ENCODE peak calls at places on chromosomes 6 and 20, in four cellular contexts. J is hepatocyte, A is OCI-LY7, B is tibial artery. V is an unnamed sample.

GRCh38 chr6:115740907-115741306 is 319.8 kb downstream of the FRK start:
- DNase-seq in J (no peak), A (no peak), B (no peak), V (no peak)

GRCh38 chr6:10033223-10033829 is 381.5 kb downstream of the TFAP2A start:
- DNase-seq in J (peak), A (no peak), B (no peak), V (no peak)

GRCh38 chr6:33713786-33714185 is 2.3 kb upstream of the UQCC2 start:
- DNase-seq in J (no peak), A (no peak), B (no peak), V (no peak)

GRCh38 chr20:17169575-17170136 is 57.2 kb upstream of the PCSK2 start:
- DNase-seq in J (no peak), A (no peak), B (no peak), V (no peak)

GRCh38 chr6:137829641-137830083 is 37.4 kb upstream of the TNFAIP3 start:
- DNase-seq in J (peak), A (no peak), B (no peak), V (no peak)

GRCh38 chr20:59217162-59217561 is 53.5 kb downstream of the ZNF831 start:
- DNase-seq in J (no peak), A (no peak), B (no peak), V (no peak)

GRCh38 chr6:107539849-107540464 is 50.0 kb downstream of the SOBP start:
- DNase-seq in J (no peak), A (no peak), B (no peak), V (no peak)

GRCh38 chr6:15715851-15716250 is 53.0 kb upstream of the DTNBP1 start:
- DNase-seq in J (no peak), A (no peak), B (no peak), V (no peak)

GRCh38 chr6:54286141-54286540 is 22.1 kb upstream of the TINAG start:
- DNase-seq in J (no peak), A (no peak), B (no peak), V (no peak)

GRCh38 chr6:22152871-22153270 is 144.0 kb downstream of the PRL start:
- DNase-seq in J (no peak), A (no peak), B (no peak), V (no peak)

GRCh38 chr20:19003759-19004336 is 190.3 kb downstream of the SCP2D1 start:
- DNase-seq in J (no peak), A (no peak), B (no peak), V (no peak)

GRCh38 chr6:161449521-161449920 is 175.7 kb upstream of the AGPAT4 start:
- DNase-seq in J (no peak), A (no peak), B (no peak), V (no peak)

GRCh38 chr6:98669371-98669770 is 165.0 kb upstream of the POU3F2 start:
- DNase-seq in J (no peak), A (no peak), B (no peak), V (no peak)

GRCh38 chr6:111776236-111777189 is 96.7 kb downstream of the FYN start:
- DNase-seq in J (no peak), A (no peak), B (no peak), V (peak)

GRCh38 chr6:72953901-72954494 is 271.3 kb downstream of the KHDC1L start:
- DNase-seq in J (no peak), A (no peak), B (no peak), V (no peak)

GRCh38 chr6:156438519-156438918 is 338.7 kb upstream of the ARID1B start:
- DNase-seq in J (no peak), A (no peak), B (no peak), V (no peak)

GRCh38 chr20:47663354-47664067 is 121.8 kb downstream of the SULF2 start:
- DNase-seq in J (peak), A (peak), B (peak), V (peak)

GRCh38 chr6:35831257-35832007 is 26.3 kb downstream of the LHFPL5 start:
- DNase-seq in J (no peak), A (no peak), B (no peak), V (no peak)

GRCh38 chr20:22430746-22431168 is 153.6 kb downstream of the FOXA2 start:
- DNase-seq in J (no peak), A (no peak), B (no peak), V (no peak)

GRCh38 chr20:41309817-41310216 is 7.7 kb downstream of the ZHX3 start:
- DNase-seq in J (no peak), A (no peak), B (no peak), V (no peak)

GRCh38 chr6:168314948-168315347 is 4.6 kb downstream of the DACT2 start:
- DNase-seq in J (peak), A (no peak), B (no peak), V (no peak)

GRCh38 chr20:13857304-13857703 is 72.5 kb downstream of the NDUFAF5 start:
- DNase-seq in J (no peak), A (no peak), B (no peak), V (no peak)

GRCh38 chr6:111462770-111463391 is 20.1 kb downstream of the REV3L start:
- DNase-seq in J (peak), A (no peak), B (no peak), V (no peak)

GRCh38 chr6:142356271-142356938 is 54.6 kb downstream of the ADGRG6 start:
- DNase-seq in J (no peak), A (no peak), B (no peak), V (no peak)

GRCh38 chr6:79833264-79833663 is 114.1 kb downstream of the ELOVL4 start:
- DNase-seq in J (peak), A (no peak), B (no peak), V (no peak)

GRCh38 chr20:48904566-48905321 is 16.8 kb upstream of the ARFGEF2 start:
- DNase-seq in J (peak), A (peak), B (peak), V (peak)

GRCh38 chr6:102389994-102390393 is 996.5 kb downstream of the GRIK2 start:
- DNase-seq in J (no peak), A (no peak), B (no peak), V (no peak)

GRCh38 chr6:35751594-35751993 is 14.8 kb downstream of the ARMC12 start:
- DNase-seq in J (no peak), A (no peak), B (no peak), V (no peak)

DNA sequence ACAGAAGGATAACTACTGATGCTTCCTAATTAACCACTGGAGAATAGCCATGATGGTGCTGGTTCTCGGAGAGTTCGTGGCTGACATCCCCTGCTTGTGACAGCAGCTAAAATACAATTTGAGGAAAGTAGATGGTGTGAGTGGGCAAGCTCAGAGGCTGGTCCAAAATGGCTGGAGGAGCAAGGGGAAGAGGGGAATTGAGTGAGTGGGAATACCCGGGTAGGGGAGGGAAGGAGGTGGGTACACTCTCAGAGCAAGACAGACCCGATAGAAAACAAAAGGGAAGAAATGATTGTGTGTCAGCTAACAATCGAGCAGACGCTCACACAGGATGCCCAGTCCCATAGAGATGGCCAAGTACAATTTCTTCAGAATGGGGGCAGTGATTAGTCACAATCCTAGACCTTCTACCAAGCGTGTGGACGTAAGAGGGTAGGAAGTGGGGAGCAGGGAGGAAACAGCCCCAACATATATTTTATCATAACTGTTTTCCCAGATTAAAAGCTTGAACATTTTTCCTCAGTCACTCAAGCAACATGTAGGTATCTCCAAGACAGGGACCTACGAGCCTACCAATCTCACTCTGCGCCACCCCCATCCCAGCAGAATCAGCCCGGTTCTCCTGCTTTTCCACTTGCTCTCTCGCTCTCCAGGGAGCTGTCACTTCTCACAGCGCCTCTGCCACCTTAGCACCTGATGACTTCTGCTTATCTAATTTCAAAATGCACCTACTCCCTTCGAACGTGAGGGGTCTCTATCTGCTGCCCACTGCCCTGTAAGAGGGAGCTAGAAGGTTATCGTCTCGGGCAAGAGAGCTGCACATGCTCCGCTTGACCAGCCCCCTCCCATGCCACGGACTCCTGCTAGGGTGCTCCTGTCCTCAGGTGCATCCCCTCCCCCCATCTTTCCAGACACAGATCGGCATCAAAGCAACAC is 26.2 kb downstream of the RIPOR2 start:
- DNase-seq in J (no peak), A (peak), B (no peak), V (peak)
- H3K4me3 ChIP-seq in J (no peak), A (peak), B (peak), V (peak)

GRCh38 chr6:45086685-45087084 is 241.4 kb upstream of the RUNX2 start:
- DNase-seq in J (no peak), A (no peak), B (no peak), V (no peak)
- TF ChIP-seq CTCF in J (peak), A (peak), B (no peak), V (no peak)

GRCh38 chr6:21037453-21037852 is 503.2 kb downstream of the CDKAL1 start:
- DNase-seq in J (no peak), A (peak), B (no peak), V (peak)

GRCh38 chr6:21033575-21034026 is 499.3 kb downstream of the CDKAL1 start:
- DNase-seq in J (peak), A (no peak), B (no peak), V (no peak)

GRCh38 chr6:21031182-21031581 is 496.9 kb downstream of the CDKAL1 start:
- DNase-seq in J (no peak), A (no peak), B (no peak), V (no peak)

GRCh38 chr6:21034345-21034744 is 500.1 kb downstream of the CDKAL1 start:
- DNase-seq in J (no peak), A (no peak), B (no peak), V (no peak)

GRCh38 chr6:21033095-21033494 is 498.8 kb downstream of the CDKAL1 start:
- DNase-seq in J (no peak), A (no peak), B (no peak), V (no peak)
- H3K4me3 ChIP-seq in J (no peak), A (no peak), B (no peak), V (no peak)

DNA sequence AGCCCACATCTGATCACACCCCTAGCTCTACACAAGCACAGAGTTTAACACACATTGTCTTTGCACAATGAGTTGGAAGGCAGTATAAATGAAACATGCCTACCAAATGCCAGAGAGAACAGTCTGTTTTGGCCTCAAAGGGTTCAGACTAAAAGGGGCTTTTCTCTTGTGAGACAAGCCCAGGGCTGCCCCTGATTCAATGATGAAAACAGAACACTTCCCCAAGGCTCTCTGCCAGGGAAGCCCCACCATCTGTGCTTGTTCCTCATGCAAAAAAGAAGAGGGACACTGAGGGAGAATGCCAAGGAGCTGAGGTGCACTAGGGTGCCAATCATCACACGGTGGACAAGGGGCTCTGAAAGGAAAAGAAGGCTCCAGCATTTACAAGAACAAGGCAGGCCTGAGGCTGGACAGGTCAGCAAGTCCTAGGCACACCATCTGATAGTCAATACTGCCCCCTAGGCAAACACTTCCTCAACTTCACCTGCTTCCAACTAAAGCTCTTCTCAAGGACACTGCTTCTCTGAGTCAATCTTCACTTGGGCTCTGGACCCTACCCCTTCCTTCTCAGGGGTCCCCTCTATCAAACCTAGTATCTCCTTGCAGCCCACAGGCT is 37.5 kb upstream of the SLC4A11 start:
- DNase-seq in J (peak), A (peak), B (no peak), V (peak)
- TF ChIP-seq CTCF in J (peak), A (peak), B (no peak), V (peak)

GRCh38 chr20:56797023-56797422 is 167.9 kb downstream of the TFAP2C start:
- DNase-seq in J (no peak), A (no peak), B (no peak), V (no peak)

GRCh38 chr20:56796345-56796744 is 167.2 kb downstream of the TFAP2C start:
- DNase-seq in J (no peak), A (no peak), B (no peak), V (no peak)

GRCh38 chr20:56800088-56800487 is 171.0 kb downstream of the TFAP2C start:
- DNase-seq in J (no peak), A (peak), B (no peak), V (no peak)

GRCh38 chr20:56799187-56799586 is 170.1 kb downstream of the TFAP2C start:
- DNase-seq in J (no peak), A (no peak), B (no peak), V (no peak)

GRCh38 chr20:56798634-56799033 is 169.5 kb downstream of the TFAP2C start:
- DNase-seq in J (no peak), A (no peak), B (no peak), V (no peak)
- H3K4me3 ChIP-seq in J (no peak), A (no peak), B (no peak), V (no peak)

V was measured in GM12865.